ENCODE peak calls at places on chromosomes 6 and 20, in four cellular contexts. Q, W, O and M are unnamed samples.

GRCh38 chr6:5094327-5094726 is 9.2 kb downstream of the PPP1R3G start:
- DNase-seq in O (no peak), W (no peak), Q (peak), M (no peak)

GRCh38 chr20:53899351-53900167 is 170.8 kb downstream of the BCAS1 start:
- DNase-seq in Q (peak), W (no peak), O (peak), M (no peak)

GRCh38 chr20:19260412-19261090 is 48.1 kb downstream of the SLC24A3 start:
- DNase-seq in O (no peak), W (no peak), Q (no peak), M (no peak)

GRCh38 chr6:82111818-82112217 is 135.7 kb downstream of the IBTK start:
- DNase-seq in W (no peak), O (no peak), Q (no peak), M (no peak)

GRCh38 chr6:140138311-140138994 is 764.0 kb upstream of the CITED2 start:
- DNase-seq in O (no peak), W (no peak), Q (no peak), M (no peak)

GRCh38 chr20:9852566-9852965 is 13.7 kb upstream of the PAK5 start:
- DNase-seq in Q (no peak), O (no peak), W (no peak), M (no peak)

GRCh38 chr20:43191946-43192847 is 2.5 kb upstream of the PTPRT start:
- DNase-seq in O (no peak), W (peak), Q (no peak), M (peak)

GRCh38 chr6:7991992-7992815 is 72.0 kb downstream of the BLOC1S5 start:
- DNase-seq in Q (peak), W (no peak), O (no peak), M (peak)

GRCh38 chr6:165571068-165571682 is 91.9 kb downstream of the PDE10A start:
- DNase-seq in Q (peak), W (no peak), O (no peak), M (no peak)

GRCh38 chr20:8127553-8128255 is 4.4 kb upstream of the PLCB1 start:
- DNase-seq in Q (peak), W (no peak), O (no peak), M (no peak)

GRCh38 chr20:43360016-43360415 is 97.7 kb upstream of the SRSF6 start:
- DNase-seq in W (no peak), O (no peak), Q (no peak), M (no peak)

GRCh38 chr6:133136177-133136896 is 104.8 kb upstream of the EYA4 start:
- DNase-seq in Q (peak), O (no peak), W (no peak), M (no peak)

GRCh38 chr6:141398954-141399353 is 733.8 kb upstream of the GJE1 start:
- DNase-seq in Q (no peak), O (no peak), W (no peak), M (no peak)

GRCh38 chr6:90712165-90712564 is 125.3 kb upstream of the MAP3K7 start:
- DNase-seq in O (no peak), Q (peak), W (no peak), M (no peak)

GRCh38 chr6:24721461-24722215 is 2.7 kb upstream of the C6orf62 start:
- DNase-seq in W (peak), Q (no peak), O (no peak), M (no peak)

GRCh38 chr20:53897884-53898557 is 172.4 kb downstream of the BCAS1 start:
- DNase-seq in O (no peak), W (no peak), Q (no peak), M (no peak)

GRCh38 chr6:44034391-44034861 is 92.8 kb downstream of the MRPL14 start:
- DNase-seq in Q (no peak), W (no peak), O (no peak), M (no peak)

GRCh38 chr6:161301338-161301737 is 27.5 kb upstream of the AGPAT4 start:
- DNase-seq in W (no peak), Q (peak), O (no peak), M (no peak)